ENCODE peak calls at places on chromosomes 1 and 21, in five cellular contexts. One of them, this sample, is unnamed.

GRCh38 chr1:7407547-7407895 is 363.6 kb upstream of the VAMP3 start:
- DNase-seq in astrocyte of the cerebellum: no peak
- DNase-seq in BE2C: no peak
- DNase-seq in thoracic aorta: no peak
- DNase-seq in right atrium auricular region: peak; percentile 38
- DNase-seq in this sample: no peak

GRCh38 chr1:224541901-224542610 is 74.1 kb upstream of the CNIH3 start:
- DNase-seq in thoracic aorta: no peak
- DNase-seq in BE2C: no peak
- DNase-seq in right atrium auricular region: no peak
- DNase-seq in astrocyte of the cerebellum: peak; percentile 55
- DNase-seq in this sample: no peak

GRCh38 chr21:46515109-46515508 is 56.4 kb downstream of the DIP2A start:
- DNase-seq in BE2C: no peak
- DNase-seq in thoracic aorta: no peak
- DNase-seq in right atrium auricular region: peak; percentile 72
- DNase-seq in astrocyte of the cerebellum: no peak
- DNase-seq in this sample: no peak

GRCh38 chr1:56002272-56002671 is 577.1 kb downstream of the PLPP3 start:
- DNase-seq in BE2C: no peak
- DNase-seq in right atrium auricular region: no peak
- DNase-seq in thoracic aorta: no peak
- DNase-seq in astrocyte of the cerebellum: no peak
- DNase-seq in this sample: no peak

GRCh38 chr1:7360526-7360925 is 410.6 kb upstream of the VAMP3 start:
- DNase-seq in right atrium auricular region: no peak
- DNase-seq in thoracic aorta: no peak
- DNase-seq in BE2C: no peak
- DNase-seq in astrocyte of the cerebellum: no peak
- DNase-seq in this sample: no peak

GRCh38 chr1:13730751-13731482 is 30.9 kb downstream of the PRDM2 start:
- DNase-seq in BE2C: no peak
- DNase-seq in astrocyte of the cerebellum: peak; percentile 84
- DNase-seq in right atrium auricular region: peak; percentile 64
- DNase-seq in thoracic aorta: no peak
- DNase-seq in this sample: no peak

GRCh38 chr1:214401666-214402065 is 120.7 kb downstream of the SMYD2 start:
- DNase-seq in thoracic aorta: no peak
- DNase-seq in astrocyte of the cerebellum: peak; percentile 49
- DNase-seq in BE2C: no peak
- DNase-seq in right atrium auricular region: no peak
- DNase-seq in this sample: no peak

GRCh38 chr1:92488832-92489231 is 2.1 kb upstream of the GFI1 start:
- DNase-seq in astrocyte of the cerebellum: peak; percentile 13
- DNase-seq in BE2C: no peak
- DNase-seq in right atrium auricular region: no peak
- DNase-seq in thoracic aorta: no peak
- DNase-seq in this sample: no peak

GRCh38 chr1:151346082-151346768 is 827 bp downstream of the RFX5 start:
- DNase-seq in BE2C: no peak
- DNase-seq in right atrium auricular region: no peak
- DNase-seq in thoracic aorta: no peak
- DNase-seq in astrocyte of the cerebellum: no peak
- DNase-seq in this sample: no peak

GRCh38 chr21:44405948-44406872 is 49.1 kb upstream of the LRRC3 start:
- DNase-seq in right atrium auricular region: peak; percentile 28
- DNase-seq in thoracic aorta: no peak
- DNase-seq in astrocyte of the cerebellum: no peak
- DNase-seq in BE2C: no peak
- DNase-seq in this sample: no peak

GRCh38 chr1:2802421-2802961 is 998 bp upstream of the TTC34 start:
- DNase-seq in BE2C: no peak
- DNase-seq in thoracic aorta: no peak
- DNase-seq in astrocyte of the cerebellum: no peak
- DNase-seq in right atrium auricular region: no peak
- DNase-seq in this sample: no peak

GRCh38 chr1:168437821-168438220 is 106.0 kb downstream of the XCL2 start:
- DNase-seq in BE2C: no peak
- DNase-seq in right atrium auricular region: peak; percentile 36
- DNase-seq in thoracic aorta: no peak
- DNase-seq in astrocyte of the cerebellum: no peak
- DNase-seq in this sample: no peak

GRCh38 chr1:8465692-8466091 is 147.8 kb downstream of the SLC45A1 start:
- DNase-seq in right atrium auricular region: no peak
- DNase-seq in astrocyte of the cerebellum: no peak
- DNase-seq in thoracic aorta: no peak
- DNase-seq in BE2C: no peak
- DNase-seq in this sample: no peak

GRCh38 chr1:36457691-36458090 is 6.5 kb downstream of the MRPS15 start:
- DNase-seq in thoracic aorta: no peak
- DNase-seq in astrocyte of the cerebellum: no peak
- DNase-seq in right atrium auricular region: no peak
- DNase-seq in BE2C: no peak
- DNase-seq in this sample: no peak

GRCh38 chr1:181391297-181391905 is 91.9 kb upstream of the CACNA1E start:
- DNase-seq in BE2C: no peak
- DNase-seq in thoracic aorta: no peak
- DNase-seq in astrocyte of the cerebellum: no peak
- DNase-seq in right atrium auricular region: no peak
- DNase-seq in this sample: no peak

GRCh38 chr1:183792300-183792699 is 12.6 kb upstream of the RGL1 start:
- DNase-seq in BE2C: no peak
- DNase-seq in right atrium auricular region: no peak
- DNase-seq in thoracic aorta: no peak
- DNase-seq in astrocyte of the cerebellum: no peak
- DNase-seq in this sample: no peak

GRCh38 chr21:25565272-25566199 is 41.7 kb downstream of the MRPL39 start:
- DNase-seq in thoracic aorta: no peak
- DNase-seq in BE2C: no peak
- DNase-seq in right atrium auricular region: no peak
- DNase-seq in astrocyte of the cerebellum: no peak
- DNase-seq in this sample: no peak

GRCh38 chr1:56522680-56523079 is 56.7 kb downstream of the PLPP3 start:
- DNase-seq in astrocyte of the cerebellum: no peak
- DNase-seq in thoracic aorta: no peak
- DNase-seq in right atrium auricular region: no peak
- DNase-seq in BE2C: no peak
- DNase-seq in this sample: no peak

GRCh38 chr1:117932576-117932975 is 3.0 kb downstream of the WDR3 start:
- DNase-seq in BE2C: no peak
- DNase-seq in astrocyte of the cerebellum: no peak
- DNase-seq in right atrium auricular region: no peak
- DNase-seq in thoracic aorta: no peak
- DNase-seq in this sample: no peak

GRCh38 chr1:117930484-117930883 is 945 bp downstream of the WDR3 start:
- DNase-seq in BE2C: no peak
- DNase-seq in thoracic aorta: no peak
- DNase-seq in astrocyte of the cerebellum: no peak
- DNase-seq in right atrium auricular region: no peak
- DNase-seq in this sample: no peak

GRCh38 chr1:117930173-117930447 is 571 bp downstream of the WDR3 start:
- DNase-seq in astrocyte of the cerebellum: no peak
- DNase-seq in thoracic aorta: no peak
- DNase-seq in BE2C: no peak
- DNase-seq in right atrium auricular region: no peak
- DNase-seq in this sample: no peak

GRCh38 chr1:117929340-117930172 is at the start of the genes GDAP2 and WDR3:
- DNase-seq in right atrium auricular region: peak; percentile 97
- DNase-seq in astrocyte of the cerebellum: peak; percentile 92
- DNase-seq in thoracic aorta: peak; percentile 92
- DNase-seq in BE2C: peak; percentile 98
- DNase-seq in this sample: peak; percentile 82

DNA sequence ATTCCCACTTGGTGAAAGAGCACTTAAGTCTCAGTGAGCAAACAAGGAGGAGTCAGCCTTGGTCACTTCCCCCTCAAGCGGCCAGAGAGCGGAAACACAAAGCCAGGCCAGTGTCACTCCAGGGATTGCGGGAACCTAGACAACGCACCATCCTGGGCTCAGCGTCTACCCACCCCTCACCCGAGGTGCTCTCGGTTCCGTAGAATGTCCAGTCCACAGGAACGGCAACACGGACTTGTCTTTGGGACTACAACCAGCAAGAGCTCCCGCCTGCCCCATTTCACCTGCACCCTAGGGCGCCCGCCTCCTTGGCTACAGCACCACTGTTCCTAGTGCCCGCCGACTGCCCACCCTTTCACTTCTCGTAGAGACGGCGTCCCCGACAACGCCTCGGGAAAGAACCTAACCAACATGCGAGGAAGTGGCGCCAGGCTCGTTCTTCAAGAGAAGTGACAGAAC is 511 bp downstream of the GDAP2 start:
- DNase-seq in right atrium auricular region: peak; percentile 63
- DNase-seq in astrocyte of the cerebellum: peak; percentile 26
- DNase-seq in BE2C: peak; percentile 62
- DNase-seq in thoracic aorta: peak; percentile 10
- DNase-seq in this sample: peak; percentile 35
- TF ChIP-seq CTCF in right atrium auricular region: no peak
- TF ChIP-seq CTCF in astrocyte of the cerebellum: no peak
- TF ChIP-seq CTCF in BE2C: peak; percentile 45
- TF ChIP-seq CTCF in thoracic aorta: no peak
- TF ChIP-seq CTCF in this sample: peak; percentile 31

GRCh38 chr1:145857170-145857569 is 1.7 kb downstream of the PIAS3 start:
- DNase-seq in right atrium auricular region: no peak
- DNase-seq in BE2C: no peak
- DNase-seq in astrocyte of the cerebellum: no peak
- DNase-seq in thoracic aorta: no peak
- DNase-seq in this sample: no peak

GRCh38 chr1:145855426-145855948 is 3.4 kb downstream of the PIAS3 start:
- DNase-seq in astrocyte of the cerebellum: no peak
- DNase-seq in right atrium auricular region: no peak
- DNase-seq in BE2C: no peak
- DNase-seq in thoracic aorta: no peak
- DNase-seq in this sample: no peak

GRCh38 chr1:145858238-145858936 is 494 bp downstream of the PIAS3 start:
- DNase-seq in astrocyte of the cerebellum: no peak
- DNase-seq in right atrium auricular region: peak; percentile 62
- DNase-seq in BE2C: peak; percentile 81
- DNase-seq in thoracic aorta: no peak
- DNase-seq in this sample: no peak

GRCh38 chr1:145859491-145860159 is 744 bp upstream of the PIAS3 start:
- DNase-seq in right atrium auricular region: peak; percentile 90
- DNase-seq in astrocyte of the cerebellum: peak; percentile 63
- DNase-seq in BE2C: peak; percentile 94
- DNase-seq in thoracic aorta: peak; percentile 77
- DNase-seq in this sample: peak; percentile 54

DNA sequence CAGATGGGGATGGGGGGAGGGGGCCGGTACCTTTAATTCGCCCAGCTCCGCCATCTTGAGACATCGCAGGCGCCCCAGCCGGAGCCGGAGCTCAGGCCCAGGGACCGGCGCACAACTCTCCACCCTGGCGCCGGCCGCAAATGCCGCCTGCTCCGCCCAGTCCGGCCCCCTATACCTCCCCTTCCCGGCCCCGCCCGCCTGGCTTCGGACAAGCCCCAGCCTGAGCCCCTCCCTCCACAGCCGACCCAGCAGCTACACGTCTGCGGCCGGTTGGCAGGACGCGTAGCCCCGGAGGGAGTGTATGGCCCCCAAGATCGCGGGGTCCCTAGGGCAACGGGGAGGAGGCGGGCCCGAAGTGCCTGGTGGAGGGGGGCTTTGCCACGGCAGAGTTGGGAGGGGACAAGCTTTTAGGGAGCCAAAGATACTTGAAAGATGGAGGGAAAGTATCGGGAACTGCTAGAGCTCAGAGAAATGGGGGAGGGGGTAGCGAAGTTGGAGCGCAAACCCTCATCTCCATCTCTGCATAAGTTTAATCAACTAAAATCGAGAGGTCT is at the start of gene PIAS3:
- DNase-seq in thoracic aorta: peak; percentile 90
- DNase-seq in astrocyte of the cerebellum: peak; percentile 79
- DNase-seq in BE2C: peak; percentile 98
- DNase-seq in right atrium auricular region: peak; percentile 93
- DNase-seq in this sample: peak; percentile 61
- H3K4me3 ChIP-seq in thoracic aorta: peak within 1 kb of the TSS; percentile 98
- H3K4me3 ChIP-seq in astrocyte of the cerebellum: peak within 1 kb of the TSS; percentile 86
- H3K4me3 ChIP-seq in BE2C: peak within 1 kb of the TSS; percentile 99
- H3K4me3 ChIP-seq in right atrium auricular region: peak within 1 kb of the TSS; percentile 81
- H3K4me3 ChIP-seq in this sample: peak within 1 kb of the TSS; percentile 84

DNA sequence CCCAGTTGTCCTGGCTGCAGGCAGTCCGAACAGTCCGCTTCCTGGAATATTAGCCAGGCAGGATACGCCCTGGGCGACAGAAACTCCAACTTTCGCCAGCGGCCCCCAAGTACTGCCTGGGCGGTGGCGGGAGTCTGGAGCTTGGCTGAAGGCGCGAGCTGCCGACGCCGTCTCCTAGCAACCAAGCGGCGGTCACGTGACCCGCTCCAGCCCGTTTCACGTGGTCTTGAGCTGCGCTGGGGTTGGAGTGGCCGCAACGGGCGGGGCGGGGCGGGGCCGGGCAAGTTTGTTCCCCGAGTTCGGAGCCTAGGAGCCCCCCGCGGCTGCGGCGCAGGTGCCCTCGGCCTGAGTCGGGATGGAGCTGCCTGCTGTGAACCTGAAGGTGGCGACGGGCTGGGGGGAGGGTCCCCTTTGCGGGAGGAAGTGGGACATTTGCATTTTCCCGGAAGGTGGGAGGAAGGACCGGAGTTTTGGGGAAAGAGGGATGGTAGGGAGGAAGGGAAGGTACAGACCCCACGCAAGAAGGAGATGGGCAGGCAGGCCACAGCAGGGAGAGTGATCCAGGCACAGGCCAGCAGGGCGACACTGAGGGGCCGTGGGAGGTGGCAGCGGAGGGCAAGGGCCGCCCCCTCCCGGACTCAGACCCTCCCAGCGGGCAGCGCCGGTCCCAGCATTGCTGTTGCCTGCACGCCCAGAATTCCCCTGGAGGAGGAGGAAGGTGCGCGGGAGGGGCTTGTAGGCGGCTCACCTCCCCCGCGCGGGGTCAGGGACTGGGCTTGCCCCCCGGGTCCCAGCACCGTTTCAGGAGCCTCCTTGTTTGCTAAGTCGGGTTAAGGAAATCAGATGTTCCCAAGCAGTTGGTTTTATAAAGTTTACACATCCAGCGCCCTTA is at the start of gene AGTRAP:
- DNase-seq in right atrium auricular region: peak; percentile 99
- DNase-seq in thoracic aorta: peak; percentile 78
- DNase-seq in astrocyte of the cerebellum: peak; percentile 64
- DNase-seq in BE2C: peak; percentile 91
- DNase-seq in this sample: peak; percentile 70
- TF ChIP-seq CTCF in right atrium auricular region: no peak
- TF ChIP-seq CTCF in thoracic aorta: peak; percentile 11
- TF ChIP-seq CTCF in astrocyte of the cerebellum: no peak
- TF ChIP-seq CTCF in BE2C: no peak
- TF ChIP-seq CTCF in this sample: no peak

DNA sequence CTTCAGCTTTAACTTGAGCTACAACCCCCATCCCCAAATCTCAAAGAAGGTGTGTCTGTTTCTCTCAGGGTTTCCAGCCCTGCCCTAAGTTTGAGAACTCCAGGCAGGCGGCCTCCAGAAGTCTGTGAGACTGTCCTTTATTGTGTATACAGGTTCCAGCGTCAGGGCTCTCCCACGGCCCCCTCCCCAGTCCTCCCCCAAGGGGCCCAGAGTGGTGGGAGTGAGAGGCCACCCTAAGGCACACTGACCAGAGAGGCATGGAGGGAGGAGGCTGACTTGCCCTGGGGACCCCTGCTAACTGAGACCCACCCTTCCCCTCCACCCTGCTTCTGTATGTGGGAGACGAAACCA is 4.0 kb downstream of the HSPB7 start:
- DNase-seq in right atrium auricular region: no peak
- DNase-seq in thoracic aorta: no peak
- DNase-seq in BE2C: no peak
- DNase-seq in astrocyte of the cerebellum: no peak
- DNase-seq in this sample: no peak
- H3K4me3 ChIP-seq in right atrium auricular region: peak overlapping the region; percentile 68
- H3K4me3 ChIP-seq in thoracic aorta: peak overlapping the region; percentile 83
- H3K4me3 ChIP-seq in BE2C: no peak overlapping the region
- H3K4me3 ChIP-seq in astrocyte of the cerebellum: no peak overlapping the region
- H3K4me3 ChIP-seq in this sample: no peak overlapping the region

This sample was measured in HFF-Myc.